ENCODE peak calls at places on chromosome 14, in ten cellular contexts. One of them, this sample, is unnamed.

GRCh38 chr14:62071029-62071428 is 308.8 kb downstream of the SNAPC1 start:
- DNase-seq in SK-N-SH: no peak
- DNase-seq in A549: no peak
- DNase-seq in stomach: no peak
- DNase-seq in sigmoid colon: no peak
- DNase-seq in upper lobe of left lung: no peak
- DNase-seq in H1: no peak
- DNase-seq in transverse colon: no peak
- DNase-seq in ovary: no peak
- DNase-seq in HepG2: no peak
- DNase-seq in this sample: no peak

GRCh38 chr14:78175412-78175811 is 5.2 kb downstream of the NRXN3 start:
- DNase-seq in ovary: no peak
- DNase-seq in stomach: no peak
- DNase-seq in SK-N-SH: no peak
- DNase-seq in transverse colon: no peak
- DNase-seq in H1: no peak
- DNase-seq in A549: no peak
- DNase-seq in upper lobe of left lung: peak
- DNase-seq in sigmoid colon: no peak
- DNase-seq in HepG2: no peak
- DNase-seq in this sample: no peak

GRCh38 chr14:76761849-76762616 is 765 bp downstream of the VASH1 start:
- DNase-seq in ovary: no peak
- DNase-seq in transverse colon: no peak
- DNase-seq in upper lobe of left lung: no peak
- DNase-seq in A549: no peak
- DNase-seq in stomach: no peak
- DNase-seq in HepG2: no peak
- DNase-seq in H1: no peak
- DNase-seq in SK-N-SH: no peak
- DNase-seq in sigmoid colon: no peak
- DNase-seq in this sample: no peak

GRCh38 chr14:76953196-76953945 is 75.1 kb downstream of the IRF2BPL start:
- DNase-seq in SK-N-SH: peak
- DNase-seq in upper lobe of left lung: peak
- DNase-seq in HepG2: peak
- DNase-seq in stomach: peak
- DNase-seq in A549: peak
- DNase-seq in H1: no peak
- DNase-seq in sigmoid colon: peak
- DNase-seq in transverse colon: peak
- DNase-seq in ovary: peak
- DNase-seq in this sample: peak

GRCh38 chr14:24260026-24260779 is 2.8 kb downstream of the TGM1 start:
- DNase-seq in stomach: no peak
- DNase-seq in upper lobe of left lung: no peak
- DNase-seq in sigmoid colon: no peak
- DNase-seq in ovary: no peak
- DNase-seq in H1: no peak
- DNase-seq in A549: no peak
- DNase-seq in SK-N-SH: no peak
- DNase-seq in transverse colon: no peak
- DNase-seq in HepG2: no peak
- DNase-seq in this sample: no peak

GRCh38 chr14:76011959-76012802 is 26.6 kb downstream of the IFT43 start:
- DNase-seq in A549: no peak
- DNase-seq in HepG2: no peak
- DNase-seq in upper lobe of left lung: peak
- DNase-seq in SK-N-SH: no peak
- DNase-seq in ovary: peak
- DNase-seq in transverse colon: no peak
- DNase-seq in stomach: no peak
- DNase-seq in sigmoid colon: peak
- DNase-seq in H1: no peak
- DNase-seq in this sample: no peak

GRCh38 chr14:94388027-94388895 is at the start of gene SERPINA1:
- DNase-seq in ovary: no peak
- DNase-seq in upper lobe of left lung: peak
- DNase-seq in sigmoid colon: peak
- DNase-seq in stomach: peak
- DNase-seq in SK-N-SH: no peak
- DNase-seq in H1: no peak
- DNase-seq in HepG2: peak
- DNase-seq in A549: no peak
- DNase-seq in transverse colon: no peak
- DNase-seq in this sample: no peak

GRCh38 chr14:77177623-77178185 is 3.9 kb upstream of the TMEM63C start:
- DNase-seq in upper lobe of left lung: no peak
- DNase-seq in HepG2: no peak
- DNase-seq in sigmoid colon: no peak
- DNase-seq in transverse colon: no peak
- DNase-seq in ovary: no peak
- DNase-seq in A549: peak
- DNase-seq in H1: no peak
- DNase-seq in stomach: no peak
- DNase-seq in SK-N-SH: no peak
- DNase-seq in this sample: no peak

GRCh38 chr14:104221071-104221625 is 82.8 kb downstream of the KIF26A start:
- DNase-seq in HepG2: no peak
- DNase-seq in transverse colon: no peak
- DNase-seq in H1: no peak
- DNase-seq in upper lobe of left lung: peak
- DNase-seq in stomach: no peak
- DNase-seq in ovary: no peak
- DNase-seq in sigmoid colon: peak
- DNase-seq in A549: no peak
- DNase-seq in SK-N-SH: no peak
- DNase-seq in this sample: no peak

GRCh38 chr14:37586783-37587428 is 8.1 kb downstream of the FOXA1 start:
- DNase-seq in ovary: no peak
- DNase-seq in sigmoid colon: no peak
- DNase-seq in H1: no peak
- DNase-seq in stomach: no peak
- DNase-seq in HepG2: no peak
- DNase-seq in SK-N-SH: no peak
- DNase-seq in A549: no peak
- DNase-seq in upper lobe of left lung: no peak
- DNase-seq in transverse colon: no peak
- DNase-seq in this sample: no peak

GRCh38 chr14:37583358-37584210 is 11.5 kb downstream of the FOXA1 start:
- DNase-seq in sigmoid colon: no peak
- DNase-seq in HepG2: peak
- DNase-seq in H1: no peak
- DNase-seq in SK-N-SH: no peak
- DNase-seq in stomach: no peak
- DNase-seq in A549: peak
- DNase-seq in transverse colon: peak
- DNase-seq in upper lobe of left lung: peak
- DNase-seq in ovary: no peak
- DNase-seq in this sample: no peak

GRCh38 chr14:37585971-37586759 is 8.9 kb downstream of the FOXA1 start:
- DNase-seq in stomach: no peak
- DNase-seq in upper lobe of left lung: no peak
- DNase-seq in ovary: no peak
- DNase-seq in HepG2: no peak
- DNase-seq in SK-N-SH: no peak
- DNase-seq in transverse colon: no peak
- DNase-seq in A549: no peak
- DNase-seq in H1: no peak
- DNase-seq in sigmoid colon: no peak
- DNase-seq in this sample: no peak

GRCh38 chr14:37584211-37585100 is 10.6 kb downstream of the FOXA1 start:
- DNase-seq in ovary: no peak
- DNase-seq in SK-N-SH: no peak
- DNase-seq in sigmoid colon: no peak
- DNase-seq in H1: no peak
- DNase-seq in transverse colon: peak
- DNase-seq in stomach: peak
- DNase-seq in HepG2: no peak
- DNase-seq in upper lobe of left lung: peak
- DNase-seq in A549: no peak
- DNase-seq in this sample: no peak

GRCh38 chr14:37585101-37585479 is 10.0 kb downstream of the FOXA1 start:
- DNase-seq in HepG2: no peak
- DNase-seq in ovary: no peak
- DNase-seq in sigmoid colon: no peak
- DNase-seq in stomach: peak
- DNase-seq in SK-N-SH: no peak
- DNase-seq in transverse colon: peak
- DNase-seq in upper lobe of left lung: peak
- DNase-seq in H1: no peak
- DNase-seq in A549: no peak
- DNase-seq in this sample: no peak
- TF ChIP-seq EP300 in HepG2: no peak
- TF ChIP-seq EP300 in ovary: no peak
- TF ChIP-seq EP300 in sigmoid colon: no peak
- TF ChIP-seq EP300 in stomach: no peak
- TF ChIP-seq EP300 in SK-N-SH: no peak
- TF ChIP-seq EP300 in transverse colon: no peak
- TF ChIP-seq EP300 in upper lobe of left lung: no peak
- TF ChIP-seq EP300 in H1: no peak
- TF ChIP-seq EP300 in A549: no peak
- TF ChIP-seq EP300 in this sample: no peak

GRCh38 chr14:99735189-99736135 is 51.4 kb downstream of the CYP46A1 start:
- DNase-seq in ovary: no peak
- DNase-seq in HepG2: no peak
- DNase-seq in sigmoid colon: peak
- DNase-seq in H1: no peak
- DNase-seq in upper lobe of left lung: no peak
- DNase-seq in stomach: no peak
- DNase-seq in transverse colon: peak
- DNase-seq in A549: no peak
- DNase-seq in SK-N-SH: no peak
- DNase-seq in this sample: peak
- TF ChIP-seq EP300 in ovary: no peak
- TF ChIP-seq EP300 in HepG2: no peak
- TF ChIP-seq EP300 in sigmoid colon: no peak
- TF ChIP-seq EP300 in H1: no peak
- TF ChIP-seq EP300 in upper lobe of left lung: no peak
- TF ChIP-seq EP300 in stomach: no peak
- TF ChIP-seq EP300 in transverse colon: no peak
- TF ChIP-seq EP300 in A549: no peak
- TF ChIP-seq EP300 in SK-N-SH: no peak
- TF ChIP-seq EP300 in this sample: no peak

DNA sequence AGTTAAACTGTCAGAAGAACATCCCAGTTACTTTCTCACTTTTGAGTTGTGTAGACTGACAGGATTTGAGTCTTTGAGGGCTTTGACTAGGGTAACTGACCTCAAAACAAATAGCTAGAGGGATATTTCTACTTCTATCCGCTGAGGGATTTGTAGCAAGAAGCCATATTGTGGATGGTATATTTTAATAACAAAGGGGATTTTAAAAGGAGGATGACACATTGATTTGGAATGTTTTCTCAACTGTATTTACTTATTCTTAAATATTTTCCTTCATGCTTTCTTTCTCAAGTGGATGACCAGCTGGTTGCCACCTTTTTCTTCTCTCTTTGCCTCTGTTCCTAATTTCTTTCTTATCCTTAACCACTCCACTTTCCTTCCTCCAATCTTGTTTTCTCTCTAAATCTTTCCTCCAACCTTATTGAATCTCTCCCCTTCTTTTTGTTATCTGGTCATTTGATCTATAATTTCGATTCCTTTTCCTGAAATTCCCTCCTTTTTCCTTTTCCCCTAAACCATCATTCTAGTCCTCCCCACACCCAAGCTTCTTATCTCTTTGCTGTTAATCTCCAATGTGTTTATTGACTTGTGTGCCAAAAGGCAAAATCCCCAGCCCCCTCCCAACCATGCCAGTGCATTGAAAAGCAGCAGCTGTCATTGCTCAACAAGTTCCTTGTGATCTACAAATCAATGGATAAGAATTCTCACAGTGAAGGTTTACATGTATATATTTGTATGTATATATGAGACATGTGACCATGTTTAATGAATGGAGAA is 411.6 kb downstream of the RAD51B start:
- DNase-seq in A549: peak
- DNase-seq in SK-N-SH: no peak
- DNase-seq in transverse colon: no peak
- DNase-seq in stomach: no peak
- DNase-seq in HepG2: no peak
- DNase-seq in H1: no peak
- DNase-seq in ovary: no peak
- DNase-seq in upper lobe of left lung: no peak
- DNase-seq in sigmoid colon: no peak
- DNase-seq in this sample: no peak
- TF ChIP-seq EP300 in A549: no peak
- TF ChIP-seq EP300 in SK-N-SH: peak
- TF ChIP-seq EP300 in transverse colon: no peak
- TF ChIP-seq EP300 in stomach: no peak
- TF ChIP-seq EP300 in HepG2: no peak
- TF ChIP-seq EP300 in H1: no peak
- TF ChIP-seq EP300 in ovary: no peak
- TF ChIP-seq EP300 in upper lobe of left lung: no peak
- TF ChIP-seq EP300 in sigmoid colon: no peak
- TF ChIP-seq EP300 in this sample: no peak

GRCh38 chr14:71908141-71908540 is 24.1 kb upstream of the RGS6 start:
- DNase-seq in sigmoid colon: no peak
- DNase-seq in upper lobe of left lung: no peak
- DNase-seq in SK-N-SH: no peak
- DNase-seq in ovary: no peak
- DNase-seq in H1: no peak
- DNase-seq in HepG2: no peak
- DNase-seq in A549: no peak
- DNase-seq in stomach: no peak
- DNase-seq in transverse colon: no peak
- DNase-seq in this sample: no peak
- TF ChIP-seq EP300 in sigmoid colon: no peak
- TF ChIP-seq EP300 in upper lobe of left lung: no peak
- TF ChIP-seq EP300 in SK-N-SH: no peak
- TF ChIP-seq EP300 in ovary: no peak
- TF ChIP-seq EP300 in H1: no peak
- TF ChIP-seq EP300 in HepG2: no peak
- TF ChIP-seq EP300 in A549: no peak
- TF ChIP-seq EP300 in stomach: no peak
- TF ChIP-seq EP300 in transverse colon: no peak
- TF ChIP-seq EP300 in this sample: no peak

GRCh38 chr14:100142073-100143040 is 17.1 kb downstream of the DEGS2 start:
- DNase-seq in SK-N-SH: peak
- DNase-seq in HepG2: no peak
- DNase-seq in upper lobe of left lung: peak
- DNase-seq in ovary: peak
- DNase-seq in transverse colon: peak
- DNase-seq in A549: no peak
- DNase-seq in stomach: peak
- DNase-seq in sigmoid colon: no peak
- DNase-seq in H1: no peak
- DNase-seq in this sample: no peak
- TF ChIP-seq EP300 in SK-N-SH: no peak
- TF ChIP-seq EP300 in HepG2: no peak
- TF ChIP-seq EP300 in upper lobe of left lung: no peak
- TF ChIP-seq EP300 in ovary: no peak
- TF ChIP-seq EP300 in transverse colon: no peak
- TF ChIP-seq EP300 in A549: no peak
- TF ChIP-seq EP300 in stomach: no peak
- TF ChIP-seq EP300 in sigmoid colon: no peak
- TF ChIP-seq EP300 in H1: no peak
- TF ChIP-seq EP300 in this sample: peak

GRCh38 chr14:101478096-101478495 is 83.2 kb upstream of the DIO3 start:
- DNase-seq in SK-N-SH: no peak
- DNase-seq in H1: no peak
- DNase-seq in stomach: peak
- DNase-seq in upper lobe of left lung: no peak
- DNase-seq in HepG2: no peak
- DNase-seq in sigmoid colon: peak
- DNase-seq in transverse colon: no peak
- DNase-seq in ovary: peak
- DNase-seq in A549: no peak
- DNase-seq in this sample: no peak
- TF ChIP-seq EP300 in SK-N-SH: no peak
- TF ChIP-seq EP300 in H1: no peak
- TF ChIP-seq EP300 in stomach: no peak
- TF ChIP-seq EP300 in upper lobe of left lung: no peak
- TF ChIP-seq EP300 in HepG2: no peak
- TF ChIP-seq EP300 in sigmoid colon: no peak
- TF ChIP-seq EP300 in transverse colon: no peak
- TF ChIP-seq EP300 in ovary: no peak
- TF ChIP-seq EP300 in A549: no peak
- TF ChIP-seq EP300 in this sample: no peak

This sample was measured in tibial nerve.